ENCODE peak calls at places on chromosomes 12 and 14, in eight cellular contexts. D is heart right ventricle, X is transverse colon, Y is OCI-LY7, Z is neural progenitor cell, L is IMR-90, A is Panc1, T is fibroblast of pulmonary artery. C is an unnamed sample.

GRCh38 chr14:65101631-65102440 is 481 bp downstream of the MAX start:
- DNase-seq in D (peak), X (peak), Y (peak), Z (peak), L (no peak), A (no peak), T (no peak), C (peak)

GRCh38 chr12:86683568-86683991 is 427.4 kb upstream of the MGAT4C start:
- DNase-seq in D (no peak), X (no peak), Y (no peak), Z (no peak), L (peak), A (no peak), T (peak), C (no peak)

GRCh38 chr12:25248732-25249131 is 2.0 kb downstream of the KRAS start:
- DNase-seq in D (no peak), X (no peak), Y (no peak), Z (no peak), L (no peak), A (no peak), T (no peak), C (no peak)

GRCh38 chr14:68655021-68655811 is 137.7 kb downstream of the ZFP36L1 start:
- DNase-seq in D (no peak), X (no peak), Y (no peak), Z (no peak), L (peak), A (no peak), T (peak), C (peak)

GRCh38 chr14:66371776-66372175 is 114.4 kb upstream of the CCDC196 start:
- DNase-seq in D (no peak), X (no peak), Y (no peak), Z (no peak), L (no peak), A (no peak), T (no peak), C (no peak)

GRCh38 chr14:102081231-102082080 is 5.4 kb downstream of the HSP90AA1 start:
- DNase-seq in D (no peak), X (no peak), Y (no peak), Z (no peak), L (no peak), A (no peak), T (no peak), C (no peak)

GRCh38 chr14:40417777-40418401 is 985.7 kb upstream of the FBXO33 start:
- DNase-seq in D (no peak), X (no peak), Y (peak), Z (peak), L (no peak), A (no peak), T (peak), C (no peak)

GRCh38 chr12:54357802-54358619 is 6.3 kb downstream of the GPR84 start:
- DNase-seq in D (no peak), X (peak), Y (peak), Z (peak), L (no peak), A (no peak), T (no peak), C (no peak)

GRCh38 chr12:19239616-19240234 is 110.2 kb downstream of the PLEKHA5 start:
- DNase-seq in D (no peak), X (no peak), Y (no peak), Z (peak), L (peak), A (no peak), T (peak), C (no peak)

GRCh38 chr12:19245656-19246055 is 116.1 kb downstream of the PLEKHA5 start:
- DNase-seq in D (no peak), X (no peak), Y (no peak), Z (no peak), L (no peak), A (no peak), T (peak), C (no peak)

GRCh38 chr12:19244312-19244711 is 114.8 kb downstream of the PLEKHA5 start:
- DNase-seq in D (no peak), X (no peak), Y (no peak), Z (no peak), L (no peak), A (no peak), T (peak), C (no peak)

GRCh38 chr12:19245126-19245525 is 115.6 kb downstream of the PLEKHA5 start:
- DNase-seq in D (no peak), X (no peak), Y (no peak), Z (no peak), L (no peak), A (no peak), T (no peak), C (no peak)

GRCh38 chr12:19243577-19243976 is 114.0 kb downstream of the PLEKHA5 start:
- DNase-seq in D (no peak), X (no peak), Y (no peak), Z (no peak), L (no peak), A (no peak), T (no peak), C (no peak)
- TF ChIP-seq CTCF in D (no peak), X (no peak), Y (no peak), Z (no peak), L (no peak), A (no peak), T (no peak), C (no peak)

GRCh38 chr14:53412819-53413664 is 259.9 kb upstream of the DDHD1 start:
- DNase-seq in D (no peak), X (no peak), Y (peak), Z (peak), L (no peak), A (peak), T (peak), C (peak)
- TF ChIP-seq CTCF in D (peak), X (no peak), Y (peak), Z (peak), L (peak), A (peak), T (peak), C (no peak)

GRCh38 chr14:93160353-93160801 is 24.3 kb downstream of the MOAP1 start:
- DNase-seq in D (no peak), X (no peak), Y (peak), Z (peak), L (no peak), A (no peak), T (peak), C (peak)

GRCh38 chr14:93161411-93161940 is 23.2 kb downstream of the MOAP1 start:
- DNase-seq in D (no peak), X (no peak), Y (no peak), Z (no peak), L (no peak), A (no peak), T (no peak), C (no peak)

GRCh38 chr14:93163570-93163969 is 21.1 kb downstream of the MOAP1 start:
- DNase-seq in D (no peak), X (no peak), Y (no peak), Z (no peak), L (no peak), A (no peak), T (no peak), C (no peak)
- TF ChIP-seq CTCF in D (no peak), X (no peak), Y (peak), Z (no peak), L (no peak), A (no peak), T (no peak), C (no peak)

GRCh38 chr12:116714175-116714574 is 23.7 kb downstream of the SPRING1 start:
- DNase-seq in D (no peak), X (no peak), Y (no peak), Z (no peak), L (no peak), A (no peak), T (no peak), C (no peak)
- TF ChIP-seq CTCF in D (no peak), X (no peak), Y (no peak), Z (no peak), L (no peak), A (no peak), T (no peak), C (no peak)

GRCh38 chr12:114004402-114004801 is 38.3 kb upstream of the RBM19 start:
- DNase-seq in D (no peak), X (no peak), Y (no peak), Z (no peak), L (no peak), A (no peak), T (no peak), C (no peak)

GRCh38 chr12:114001731-114002340 is 35.7 kb upstream of the RBM19 start:
- DNase-seq in D (no peak), X (no peak), Y (no peak), Z (no peak), L (no peak), A (no peak), T (no peak), C (no peak)

GRCh38 chr12:114003286-114003685 is 37.2 kb upstream of the RBM19 start:
- DNase-seq in D (no peak), X (no peak), Y (no peak), Z (no peak), L (no peak), A (no peak), T (no peak), C (no peak)

GRCh38 chr12:113997365-113997764 is 31.2 kb upstream of the RBM19 start:
- DNase-seq in D (no peak), X (no peak), Y (no peak), Z (no peak), L (no peak), A (no peak), T (no peak), C (no peak)

GRCh38 chr12:114000861-114001260 is 34.7 kb upstream of the RBM19 start:
- DNase-seq in D (no peak), X (no peak), Y (no peak), Z (no peak), L (no peak), A (no peak), T (no peak), C (no peak)
- TF ChIP-seq CTCF in D (no peak), X (no peak), Y (no peak), Z (no peak), L (no peak), A (no peak), T (no peak), C (no peak)

DNA sequence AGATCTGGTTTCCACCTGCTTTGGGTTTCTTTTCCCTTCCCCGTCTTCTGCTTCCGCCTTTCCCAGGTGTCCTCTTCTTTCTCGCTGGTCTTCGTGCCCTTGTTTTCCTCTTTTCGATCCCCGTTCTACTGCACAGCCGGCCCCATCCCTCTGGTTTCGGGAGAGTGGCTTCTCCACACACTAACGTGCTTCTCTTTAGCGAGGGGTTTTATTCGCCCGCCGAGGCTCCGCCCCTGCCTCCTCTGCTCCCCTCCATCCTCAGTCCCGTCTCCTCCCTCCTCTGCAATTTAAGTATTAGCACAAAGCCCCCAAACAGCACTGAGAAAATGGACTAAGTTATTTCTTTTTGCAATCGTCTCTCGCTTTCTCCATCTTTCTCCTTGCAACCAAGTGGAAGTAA is at the start of gene SLC7A8:
- DNase-seq in D (peak), X (peak), Y (peak), Z (peak), L (no peak), A (no peak), T (peak), C (no peak)
- TF ChIP-seq CTCF in D (no peak), X (no peak), Y (no peak), Z (no peak), L (no peak), A (no peak), T (no peak), C (no peak)

GRCh38 chr14:63493246-63493645 is 49.9 kb downstream of the PPP2R5E start:
- DNase-seq in D (no peak), X (no peak), Y (peak), Z (peak), L (peak), A (no peak), T (peak), C (no peak)
- TF ChIP-seq CTCF in D (no peak), X (no peak), Y (peak), Z (peak), L (no peak), A (peak), T (peak), C (no peak)

C was measured in Calu3.